ENCODE peak calls at places on chromosomes 11 and 22, in six cellular contexts. U, E, V, Q, O and T are unnamed samples.

GRCh38 chr22:29936186-29936585 is 53.2 kb downstream of the MTMR3 start:
- DNase-seq in U (no peak), E (no peak), V (no peak), Q (no peak), O (no peak), T (no peak)

GRCh38 chr22:32788884-32789624 is 12.5 kb upstream of the TIMP3 start:
- DNase-seq in U (peak; percentile 73), E (no peak), V (no peak), Q (no peak), O (peak; percentile 91), T (no peak)

GRCh38 chr11:440065-441042 is 1.5 kb downstream of the ANO9 start:
- DNase-seq in U (no peak), E (no peak), V (no peak), Q (no peak), O (peak; percentile 25), T (no peak)

GRCh38 chr11:86117706-86118050 is 48.8 kb upstream of the PICALM start:
- DNase-seq in U (no peak), E (no peak), V (no peak), Q (no peak), O (no peak), T (no peak)

GRCh38 chr11:22728600-22729394 is 62.4 kb downstream of the GAS2 start:
- DNase-seq in U (no peak), E (no peak), V (no peak), Q (no peak), O (no peak), T (no peak)

GRCh38 chr22:48980409-48980808 is 847.3 kb downstream of the BRD1 start:
- DNase-seq in U (no peak), E (no peak), V (no peak), Q (peak; percentile 69), O (no peak), T (no peak)

GRCh38 chr11:113817162-113817561 is 37.6 kb downstream of the CLDN25 start:
- DNase-seq in U (no peak), E (no peak), V (no peak), Q (no peak), O (no peak), T (no peak)

GRCh38 chr11:70742553-70743291 is 344.4 kb downstream of the CTTN start:
- DNase-seq in U (peak; percentile 54), E (no peak), V (no peak), Q (no peak), O (no peak), T (no peak)

GRCh38 chr22:20421507-20421874 is 16.1 kb downstream of the SCARF2 start:
- DNase-seq in U (no peak), E (no peak), V (no peak), Q (no peak), O (no peak), T (no peak)

GRCh38 chr11:1007279-1007678 is 29.2 kb downstream of the MUC6 start:
- DNase-seq in U (no peak), E (no peak), V (no peak), Q (no peak), O (no peak), T (no peak)

GRCh38 chr11:123566852-123567251 is 87.6 kb downstream of the SCN3B start:
- DNase-seq in U (no peak), E (no peak), V (no peak), Q (no peak), O (no peak), T (no peak)

GRCh38 chr22:50396751-50397370 is 53.7 kb downstream of the PPP6R2 start:
- DNase-seq in U (no peak), E (no peak), V (no peak), Q (no peak), O (no peak), T (no peak)

GRCh38 chr11:23226331-23226909 is 366.1 kb upstream of the CCDC179 start:
- DNase-seq in U (no peak), E (no peak), V (no peak), Q (no peak), O (peak; percentile 68), T (no peak)

GRCh38 chr11:17575431-17576425 is 28.7 kb downstream of the OTOG start:
- DNase-seq in U (no peak), E (no peak), V (no peak), Q (peak; percentile 81), O (no peak), T (no peak)

GRCh38 chr11:83773950-83774880 is 488.0 kb upstream of the CCDC90B start:
- DNase-seq in U (no peak), E (no peak), V (no peak), Q (no peak), O (peak; percentile 33), T (no peak)

GRCh38 chr11:105206633-105207032 is 67.1 kb upstream of the CARD18 start:
- DNase-seq in U (no peak), E (no peak), V (no peak), Q (no peak), O (no peak), T (no peak)

GRCh38 chr22:29457730-29458129 is 19.3 kb downstream of the RFPL1 start:
- DNase-seq in U (no peak), E (peak; percentile 19), V (no peak), Q (no peak), O (peak; percentile 22), T (no peak)

GRCh38 chr11:4826425-4826824 is 5.3 kb downstream of the OR51F2 start:
- DNase-seq in U (no peak), E (no peak), V (no peak), Q (no peak), O (no peak), T (no peak)

GRCh38 chr11:111581341-111581740 is 20.9 kb upstream of the SIK2 start:
- DNase-seq in U (no peak), E (no peak), V (no peak), Q (no peak), O (no peak), T (no peak)

GRCh38 chr11:125569913-125570621 is 790 bp downstream of the EI24 start:
- DNase-seq in U (peak; percentile 76), E (no peak), V (no peak), Q (no peak), O (no peak), T (no peak)

GRCh38 chr11:104094576-104094975 is 58.1 kb downstream of the DDI1 start:
- DNase-seq in U (no peak), E (no peak), V (no peak), Q (no peak), O (peak; percentile 78), T (no peak)

GRCh38 chr11:72723508-72723907 is 28.7 kb downstream of the ARAP1 start:
- DNase-seq in U (peak; percentile 52), E (no peak), V (no peak), Q (no peak), O (no peak), T (no peak)

GRCh38 chr22:33180371-33180770 is 122.2 kb upstream of the SYN3 start:
- DNase-seq in U (no peak), E (no peak), V (no peak), Q (no peak), O (no peak), T (no peak)

GRCh38 chr11:2315395-2316168 is 13.8 kb downstream of the TSPAN32 start:
- DNase-seq in U (peak; percentile 11), E (no peak), V (no peak), Q (no peak), O (no peak), T (peak; percentile 15)

GRCh38 chr22:21961127-21961867 is 8.6 kb upstream of the PPM1F start:
- DNase-seq in U (no peak), E (no peak), V (no peak), Q (no peak), O (no peak), T (no peak)

GRCh38 chr11:122020902-122021301 is 95.1 kb downstream of the BLID start:
- DNase-seq in U (no peak), E (no peak), V (no peak), Q (no peak), O (peak; percentile 54), T (no peak)

GRCh38 chr11:57241311-57241972 is 4.4 kb upstream of the APLNR start:
- DNase-seq in U (no peak), E (no peak), V (no peak), Q (peak; percentile 68), O (no peak), T (no peak)

GRCh38 chr11:94305146-94305545 is 766 bp downstream of the IZUMO1R start:
- DNase-seq in U (no peak), E (no peak), V (no peak), Q (no peak), O (peak; percentile 62), T (no peak)

GRCh38 chr22:28249402-28249801 is 330.3 kb upstream of the PITPNB start:
- DNase-seq in U (no peak), E (no peak), V (no peak), Q (no peak), O (no peak), T (no peak)

GRCh38 chr11:121091492-121092179 is 9.4 kb upstream of the TECTA start:
- DNase-seq in U (no peak), E (no peak), V (no peak), Q (no peak), O (no peak), T (no peak)

GRCh38 chr11:3359092-3359824 is 19.7 kb downstream of the ZNF195 start:
- DNase-seq in U (no peak), E (no peak), V (no peak), Q (no peak), O (no peak), T (no peak)

GRCh38 chr11:126051117-126051516 is 11.5 kb downstream of the CDON start:
- DNase-seq in U (no peak), E (no peak), V (no peak), Q (no peak), O (no peak), T (no peak)

GRCh38 chr11:130163346-130164220 is 4.0 kb downstream of the ST14 start:
- DNase-seq in U (peak; percentile 81), E (no peak), V (no peak), Q (no peak), O (no peak), T (no peak)
- TF ChIP-seq CTCF in U (peak; percentile 29), E (no peak), V (no peak), Q (no peak), O (no peak), T (no peak)

GRCh38 chr11:118180300-118180703 is 3.9 kb upstream of the SCN2B start:
- DNase-seq in U (peak; percentile 49), E (peak; percentile 37), V (no peak), Q (no peak), O (peak; percentile 18), T (no peak)
- TF ChIP-seq CTCF in U (no peak), E (no peak), V (no peak), Q (no peak), O (no peak), T (no peak)

GRCh38 chr11:134393638-134394037 is 18.4 kb downstream of the B3GAT1 start:
- DNase-seq in U (no peak), E (peak; percentile 25), V (no peak), Q (no peak), O (no peak), T (no peak)
- TF ChIP-seq CTCF in U (peak; percentile 8), E (peak; percentile 49), V (no peak), Q (no peak), O (no peak), T (no peak)

DNA sequence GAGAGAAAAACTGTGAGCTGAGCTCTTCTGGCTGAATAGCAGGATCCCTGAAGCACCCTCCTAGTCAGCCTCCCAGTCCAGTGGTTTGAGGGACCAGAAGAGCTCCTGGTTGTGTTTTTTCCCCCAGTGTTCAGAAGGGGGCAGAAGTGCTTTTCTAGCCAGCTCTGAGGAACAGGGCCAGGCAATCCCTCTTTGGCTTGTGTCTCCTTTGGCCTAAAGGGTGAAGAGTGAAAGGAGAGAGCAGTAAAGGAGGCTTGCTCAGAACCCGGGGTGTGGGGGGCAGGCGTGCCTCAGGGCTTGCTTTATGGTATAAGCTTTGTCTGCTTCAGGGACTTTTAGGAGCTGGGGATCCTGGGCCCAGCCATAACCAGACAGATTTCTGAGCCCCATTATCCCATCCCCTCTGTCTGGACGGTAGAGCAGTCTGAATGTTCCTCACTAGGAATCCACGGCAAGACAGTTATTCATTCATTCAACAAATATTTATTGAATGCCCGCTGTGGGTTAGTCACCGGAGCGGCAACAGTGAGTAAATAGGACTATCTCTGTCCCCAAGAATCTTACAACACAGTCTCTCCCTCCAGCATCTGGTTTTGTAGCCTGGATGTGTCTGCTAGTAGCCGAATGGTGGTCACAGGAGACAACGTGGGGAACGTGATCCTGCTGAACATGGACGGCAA is 14.5 kb downstream of the ACP2 start:
- DNase-seq in U (no peak), E (no peak), V (no peak), Q (peak; percentile 85), O (peak; percentile 74), T (no peak)
- TF ChIP-seq CTCF in U (peak; percentile 14), E (no peak), V (peak; percentile 11), Q (no peak), O (peak; percentile 56), T (no peak)